ENCODE peak calls at places on chromosome 1, in five cellular contexts. G is iris pigment epithelial cell, C is HS-27A, A is NCI-H1436, B is pulmonary artery endothelial cell. I is an unnamed sample.

GRCh38 chr1:91864017-91864700 is 21.8 kb downstream of the TGFBR3 start:
- DNase-seq in B (no peak), A (no peak), C (no peak), G (peak), I (no peak)

GRCh38 chr1:26723013-26723991 is 27.5 kb downstream of the ARID1A start:
- DNase-seq in G (peak), C (peak), A (no peak), B (peak), I (peak)

GRCh38 chr1:228735871-228736586 is 750 bp downstream of the RHOU start:
- DNase-seq in A (peak), G (peak), B (no peak), C (no peak), I (peak)

GRCh38 chr1:236141447-236142357 is 637 bp upstream of the GPR137B start:
- DNase-seq in G (peak), B (no peak), C (no peak), A (peak), I (peak)

GRCh38 chr1:93661829-93662474 is 19.7 kb downstream of the BCAR3 start:
- DNase-seq in G (peak), C (peak), B (no peak), A (no peak), I (peak)

GRCh38 chr1:186094170-186094569 is 280.9 kb downstream of the TPR start:
- DNase-seq in C (peak), B (peak), A (no peak), G (peak), I (no peak)

GRCh38 chr1:153288634-153289275 is 24.0 kb downstream of the PGLYRP3 start:
- DNase-seq in B (no peak), C (no peak), A (no peak), G (no peak), I (no peak)

GRCh38 chr1:22122273-22123070 is 20.4 kb downstream of the WNT4 start:
- DNase-seq in C (no peak), A (no peak), B (no peak), G (no peak), I (no peak)

GRCh38 chr1:245677446-245678240 is 522.9 kb downstream of the KIF26B start:
- DNase-seq in G (no peak), C (no peak), A (no peak), B (no peak), I (no peak)